ENCODE peak calls at places on chromosomes 4 and X, in five cellular contexts. One of them, this sample, is unnamed.

GRCh38 chrX:24561121-24561520 is 86.0 kb downstream of the PCYT1B start:
- DNase-seq in GM12878: no peak
- DNase-seq in HepG2: no peak
- DNase-seq in H1: no peak
- DNase-seq in NT2/D1: no peak
- DNase-seq in this sample: peak

GRCh38 chr4:160127211-160127610 is 1024.3 kb downstream of the RAPGEF2 start:
- DNase-seq in NT2/D1: no peak
- DNase-seq in HepG2: no peak
- DNase-seq in GM12878: no peak
- DNase-seq in H1: no peak
- DNase-seq in this sample: no peak

GRCh38 chrX:106728337-106728736 is 1.8 kb downstream of the RNF128 start:
- DNase-seq in HepG2: no peak
- DNase-seq in H1: no peak
- DNase-seq in NT2/D1: no peak
- DNase-seq in GM12878: no peak
- DNase-seq in this sample: no peak

GRCh38 chrX:64230123-64230970 is at the start of gene ASB12:
- DNase-seq in GM12878: no peak
- DNase-seq in H1: peak
- DNase-seq in NT2/D1: no peak
- DNase-seq in HepG2: no peak
- DNase-seq in this sample: no peak

GRCh38 chr4:140252144-140252741 is 98.3 kb upstream of the MAML3 start:
- DNase-seq in GM12878: no peak
- DNase-seq in NT2/D1: no peak
- DNase-seq in HepG2: no peak
- DNase-seq in H1: peak
- DNase-seq in this sample: peak

GRCh38 chrX:16882188-16882587 is 12.0 kb upstream of the RBBP7 start:
- DNase-seq in H1: no peak
- DNase-seq in HepG2: no peak
- DNase-seq in NT2/D1: no peak
- DNase-seq in GM12878: no peak
- DNase-seq in this sample: no peak

GRCh38 chr4:140812916-140813315 is 56.7 kb upstream of the TBC1D9 start:
- DNase-seq in HepG2: no peak
- DNase-seq in GM12878: no peak
- DNase-seq in H1: no peak
- DNase-seq in NT2/D1: no peak
- DNase-seq in this sample: no peak

GRCh38 chr4:125368684-125369083 is 53.9 kb downstream of the FAT4 start:
- DNase-seq in GM12878: no peak
- DNase-seq in H1: no peak
- DNase-seq in HepG2: no peak
- DNase-seq in NT2/D1: no peak
- DNase-seq in this sample: no peak

GRCh38 chrX:54602563-54602962 is 72.5 kb downstream of the GNL3L start:
- DNase-seq in NT2/D1: no peak
- DNase-seq in HepG2: no peak
- DNase-seq in GM12878: no peak
- DNase-seq in H1: no peak
- DNase-seq in this sample: no peak

DNA sequence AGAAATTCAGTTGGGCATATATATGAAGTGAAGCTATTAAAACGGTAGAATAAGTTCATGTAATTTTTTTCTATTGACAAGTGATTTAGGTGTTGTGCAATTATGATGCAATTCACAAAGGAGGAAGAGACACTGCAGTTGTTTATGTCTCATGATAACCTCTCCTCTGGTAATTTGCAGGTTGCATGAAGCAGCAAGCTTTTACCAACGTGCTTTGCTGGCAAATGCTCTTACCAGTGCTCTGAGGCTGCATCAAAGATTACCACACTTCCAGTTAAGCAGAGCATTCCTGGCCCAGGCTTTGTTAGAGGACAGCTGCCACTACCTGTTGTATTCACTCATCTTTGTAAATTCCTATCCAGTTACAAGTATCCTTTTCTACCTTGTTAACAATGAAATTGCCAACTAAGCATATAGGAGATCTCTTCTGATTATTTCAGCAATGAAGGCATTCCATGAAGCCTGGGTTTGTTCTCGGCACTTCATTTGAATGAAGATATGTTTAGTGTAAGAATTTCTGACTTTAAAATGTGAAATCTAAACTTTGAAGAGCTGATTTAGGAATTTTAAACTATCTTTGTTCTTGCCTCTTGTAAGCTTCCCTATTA is 3.9 kb downstream of the TMEM33 start:
- DNase-seq in NT2/D1: no peak
- DNase-seq in HepG2: peak
- DNase-seq in GM12878: no peak
- DNase-seq in H1: no peak
- DNase-seq in this sample: no peak
- TF ChIP-seq SUZ12 in NT2/D1: no peak
- TF ChIP-seq SUZ12 in HepG2: no peak
- TF ChIP-seq SUZ12 in GM12878: no peak
- TF ChIP-seq SUZ12 in H1: no peak
- TF ChIP-seq SUZ12 in this sample: no peak

GRCh38 chrX:131795442-131796229 is 227.5 kb upstream of the STK26 start:
- DNase-seq in GM12878: no peak
- DNase-seq in HepG2: no peak
- DNase-seq in H1: no peak
- DNase-seq in NT2/D1: no peak
- DNase-seq in this sample: no peak

GRCh38 chrX:131792789-131793462 is 230.2 kb upstream of the STK26 start:
- DNase-seq in NT2/D1: no peak
- DNase-seq in GM12878: peak
- DNase-seq in H1: no peak
- DNase-seq in HepG2: no peak
- DNase-seq in this sample: peak

GRCh38 chrX:131789664-131790063 is 233.4 kb upstream of the STK26 start:
- DNase-seq in H1: no peak
- DNase-seq in GM12878: no peak
- DNase-seq in HepG2: no peak
- DNase-seq in NT2/D1: no peak
- DNase-seq in this sample: no peak

GRCh38 chrX:131791608-131792355 is 231.3 kb upstream of the STK26 start:
- DNase-seq in HepG2: no peak
- DNase-seq in H1: no peak
- DNase-seq in NT2/D1: no peak
- DNase-seq in GM12878: no peak
- DNase-seq in this sample: no peak

DNA sequence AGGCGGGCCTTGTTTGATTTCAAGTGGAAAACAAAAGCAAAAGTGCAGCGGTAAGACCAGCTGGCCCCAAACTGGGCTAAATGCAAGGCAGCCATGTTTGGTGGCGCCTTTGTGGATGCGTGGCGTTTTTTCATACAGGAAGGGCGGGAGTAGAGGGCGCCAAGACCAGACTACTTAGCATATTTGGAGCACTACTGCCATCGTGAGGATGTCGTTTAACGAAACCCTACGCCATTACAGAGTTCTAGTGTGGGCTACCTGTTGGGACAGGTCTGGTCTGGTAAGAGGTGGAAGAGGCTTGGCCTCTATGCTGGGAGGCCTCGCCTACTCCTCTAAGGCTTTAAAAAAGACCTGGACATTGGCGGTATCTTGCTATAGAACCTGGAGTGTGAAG is 230.7 kb upstream of the STK26 start:
- DNase-seq in H1: no peak
- DNase-seq in GM12878: peak
- DNase-seq in HepG2: no peak
- DNase-seq in NT2/D1: no peak
- DNase-seq in this sample: peak
- TF ChIP-seq SUZ12 in H1: no peak
- TF ChIP-seq SUZ12 in GM12878: no peak
- TF ChIP-seq SUZ12 in HepG2: no peak
- TF ChIP-seq SUZ12 in NT2/D1: no peak
- TF ChIP-seq SUZ12 in this sample: no peak

GRCh38 chr4:26748805-26749204 is 111.8 kb upstream of the STIM2 start:
- DNase-seq in H1: no peak
- DNase-seq in HepG2: no peak
- DNase-seq in GM12878: no peak
- DNase-seq in NT2/D1: no peak
- DNase-seq in this sample: no peak

GRCh38 chr4:26749867-26750266 is 110.8 kb upstream of the STIM2 start:
- DNase-seq in H1: no peak
- DNase-seq in GM12878: no peak
- DNase-seq in NT2/D1: no peak
- DNase-seq in HepG2: no peak
- DNase-seq in this sample: no peak

GRCh38 chr4:26751004-26751403 is 109.6 kb upstream of the STIM2 start:
- DNase-seq in NT2/D1: no peak
- DNase-seq in H1: no peak
- DNase-seq in HepG2: peak
- DNase-seq in GM12878: no peak
- DNase-seq in this sample: no peak

GRCh38 chr4:26751838-26752237 is 108.8 kb upstream of the STIM2 start:
- DNase-seq in HepG2: no peak
- DNase-seq in H1: no peak
- DNase-seq in GM12878: peak
- DNase-seq in NT2/D1: no peak
- DNase-seq in this sample: no peak

DNA sequence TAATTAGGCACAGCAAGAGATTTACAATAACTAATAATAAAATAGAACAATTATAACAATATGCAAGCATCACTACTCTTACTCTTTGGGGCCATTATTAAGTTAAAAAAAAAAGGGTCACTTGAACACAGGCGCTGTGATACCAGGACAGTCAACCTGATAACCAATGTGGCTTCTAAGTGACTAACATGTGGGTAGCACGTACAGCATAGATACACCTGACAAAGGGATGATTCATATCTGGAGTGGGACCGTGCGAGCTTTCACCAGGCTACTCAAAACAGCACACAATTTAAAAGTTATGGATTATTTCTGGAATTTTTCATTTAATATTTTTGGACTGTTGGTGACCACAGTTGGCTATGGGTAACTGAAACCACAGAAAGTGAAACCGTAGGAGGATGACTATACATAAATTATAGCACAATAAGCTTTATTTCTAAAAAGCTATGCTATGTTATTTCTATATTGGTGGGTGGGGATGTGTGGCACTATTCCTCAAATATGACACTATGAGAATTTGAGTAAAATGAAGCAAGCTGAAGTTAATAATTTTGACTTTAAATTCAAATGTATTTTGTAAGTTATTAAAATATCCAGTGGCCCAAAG is 113.8 kb upstream of the STIM2 start:
- DNase-seq in HepG2: no peak
- DNase-seq in GM12878: peak
- DNase-seq in H1: no peak
- DNase-seq in NT2/D1: no peak
- DNase-seq in this sample: no peak
- TF ChIP-seq SUZ12 in HepG2: no peak
- TF ChIP-seq SUZ12 in GM12878: no peak
- TF ChIP-seq SUZ12 in H1: no peak
- TF ChIP-seq SUZ12 in NT2/D1: no peak
- TF ChIP-seq SUZ12 in this sample: no peak

GRCh38 chrX:39895228-39896110 is 202.3 kb downstream of the BCOR start:
- DNase-seq in NT2/D1: no peak
- DNase-seq in H1: no peak
- DNase-seq in HepG2: no peak
- DNase-seq in GM12878: no peak
- DNase-seq in this sample: no peak
- TF ChIP-seq SUZ12 in NT2/D1: no peak
- TF ChIP-seq SUZ12 in H1: no peak
- TF ChIP-seq SUZ12 in HepG2: no peak
- TF ChIP-seq SUZ12 in GM12878: no peak
- TF ChIP-seq SUZ12 in this sample: no peak

DNA sequence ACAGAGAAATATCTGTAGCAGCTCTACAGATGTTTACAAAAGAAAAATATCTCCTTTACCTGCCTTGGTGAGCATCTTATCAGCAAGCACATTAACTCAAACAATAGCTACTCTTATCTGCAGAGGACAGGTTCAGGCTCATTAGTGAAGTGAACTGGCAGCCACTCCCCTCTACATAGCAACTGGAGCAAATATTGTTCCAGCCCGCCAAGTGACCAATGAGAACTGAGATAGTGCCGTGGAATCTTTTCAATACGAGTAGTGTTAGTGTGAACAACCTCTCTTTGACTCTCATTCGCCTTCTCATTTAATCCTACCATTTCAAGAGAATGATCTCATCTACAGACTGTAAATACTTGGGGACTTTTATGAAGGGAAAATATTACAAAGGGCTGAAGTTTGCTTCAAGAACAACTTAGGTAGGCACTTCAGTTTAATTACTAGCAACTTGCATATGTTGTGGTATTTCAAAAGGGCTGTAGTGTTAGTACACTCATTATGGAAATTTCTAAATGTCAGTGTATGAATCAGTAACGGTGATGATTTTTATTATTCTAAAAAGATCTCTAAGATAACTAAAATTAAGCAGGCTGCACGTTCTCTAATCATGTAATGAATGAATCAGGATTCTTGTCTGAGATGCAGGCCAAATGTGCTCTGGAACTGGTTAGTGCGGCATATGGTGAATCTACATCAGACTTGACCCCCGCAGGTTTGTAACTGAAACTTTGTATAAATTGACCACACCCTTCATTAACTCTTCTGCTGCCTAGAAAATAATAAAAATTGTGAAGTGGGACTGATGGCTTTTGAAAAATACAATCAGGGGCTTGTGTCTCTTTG is 72.4 kb downstream of the PALLD start:
- DNase-seq in GM12878: no peak
- DNase-seq in H1: no peak
- DNase-seq in HepG2: peak
- DNase-seq in NT2/D1: no peak
- DNase-seq in this sample: peak
- TF ChIP-seq SUZ12 in GM12878: no peak
- TF ChIP-seq SUZ12 in H1: no peak
- TF ChIP-seq SUZ12 in HepG2: no peak
- TF ChIP-seq SUZ12 in NT2/D1: no peak
- TF ChIP-seq SUZ12 in this sample: no peak

DNA sequence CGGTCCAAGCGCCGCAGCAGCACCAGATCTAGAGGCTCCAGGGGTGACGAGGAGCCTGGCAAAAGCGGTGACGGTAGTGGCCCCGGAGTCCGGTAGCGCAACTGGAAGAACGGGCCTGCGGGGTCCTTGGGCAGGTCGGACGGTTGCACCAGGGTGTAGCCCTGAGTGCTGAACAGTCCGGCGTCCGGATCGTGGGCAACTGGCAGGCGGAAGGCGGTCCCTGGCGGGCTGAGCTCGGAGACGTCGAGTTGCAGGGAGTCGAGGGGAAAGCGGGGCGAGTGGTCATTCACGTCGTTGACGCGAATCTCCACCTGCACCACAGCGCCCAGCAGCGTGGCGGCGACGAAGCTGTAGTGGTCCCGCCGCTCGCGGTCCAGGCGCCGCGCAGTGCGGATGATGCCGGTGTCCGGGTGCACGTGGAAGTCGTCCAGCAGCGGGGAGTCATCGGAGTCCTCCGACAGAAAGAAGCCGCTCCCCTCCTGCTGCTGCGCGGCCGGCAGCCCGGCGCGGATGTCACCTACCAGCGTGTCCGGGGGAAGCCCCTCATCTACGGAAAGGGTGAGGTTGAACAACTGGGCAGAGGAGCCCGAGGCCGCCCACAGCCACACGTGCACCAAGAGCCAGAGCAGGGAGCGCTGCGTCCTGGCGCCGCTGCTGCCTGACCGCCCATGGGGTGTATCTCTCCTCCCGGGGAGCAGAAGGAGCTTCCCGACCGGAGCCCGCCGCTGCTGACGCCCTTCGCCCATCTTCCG is 834 bp downstream of the DCHS2 start:
- DNase-seq in GM12878: no peak
- DNase-seq in HepG2: no peak
- DNase-seq in H1: peak
- DNase-seq in NT2/D1: no peak
- DNase-seq in this sample: no peak
- TF ChIP-seq SUZ12 in GM12878: no peak
- TF ChIP-seq SUZ12 in HepG2: no peak
- TF ChIP-seq SUZ12 in H1: peak
- TF ChIP-seq SUZ12 in NT2/D1: no peak
- TF ChIP-seq SUZ12 in this sample: no peak

GRCh38 chrX:143206961-143207360 is 181.2 kb downstream of the SPANXN4 start:
- DNase-seq in GM12878: no peak
- DNase-seq in H1: no peak
- DNase-seq in HepG2: no peak
- DNase-seq in NT2/D1: no peak
- DNase-seq in this sample: no peak
- TF ChIP-seq SUZ12 in GM12878: no peak
- TF ChIP-seq SUZ12 in H1: no peak
- TF ChIP-seq SUZ12 in HepG2: no peak
- TF ChIP-seq SUZ12 in NT2/D1: no peak
- TF ChIP-seq SUZ12 in this sample: no peak

This sample was measured in HEK293T.